ENCODE peak calls at places on chromosomes 11 and 22, in five cellular contexts. E is naive thymus-derived CD4-positive, alpha-beta T cell; D is cardiac muscle cell; Z is mucosa of gallbladder; P is fibroblast of the conjunctiva. M is an unnamed sample.

GRCh38 chr11:11149671-11150459 is 203.2 kb downstream of the CSNK2A3 start:
- DNase-seq in E (peak; percentile 87), D (no peak), Z (no peak), P (no peak), M (no peak)

GRCh38 chr22:27420186-27420816 is 381.3 kb downstream of the MN1 start:
- DNase-seq in E (no peak), D (no peak), Z (no peak), P (no peak), M (no peak)

GRCh38 chr22:27667121-27667843 is 134.3 kb downstream of the MN1 start:
- DNase-seq in E (no peak), D (peak; percentile 74), Z (no peak), P (no peak), M (no peak)

GRCh38 chr11:28505216-28505615 is 397.0 kb downstream of the METTL15 start:
- DNase-seq in E (no peak), D (no peak), Z (no peak), P (no peak), M (no peak)

GRCh38 chr11:93476796-93477195 is 66.4 kb downstream of the SMCO4 start:
- DNase-seq in E (no peak), D (no peak), Z (no peak), P (peak; percentile 20), M (no peak)

GRCh38 chr11:46055371-46055770 is 65.9 kb downstream of the PHF21A start:
- DNase-seq in E (no peak), D (no peak), Z (no peak), P (no peak), M (no peak)

GRCh38 chr22:40332319-40332781 is 13.9 kb upstream of the ADSL start:
- DNase-seq in E (peak; percentile 65), D (no peak), Z (no peak), P (no peak), M (no peak)

GRCh38 chr11:120127236-120127635 is 10.7 kb downstream of the TRIM29 start:
- DNase-seq in E (no peak), D (no peak), Z (no peak), P (no peak), M (no peak)

GRCh38 chr11:94131363-94132115 is 2.9 kb downstream of the PANX1 start:
- DNase-seq in E (no peak), D (no peak), Z (no peak), P (no peak), M (no peak)

GRCh38 chr11:9566561-9567063 is 6.9 kb upstream of the WEE1 start:
- DNase-seq in E (no peak), D (peak; percentile 78), Z (no peak), P (no peak), M (no peak)

GRCh38 chr11:65108469-65109123 is 3.1 kb upstream of the TM7SF2 start:
- DNase-seq in E (no peak), D (no peak), Z (no peak), P (no peak), M (no peak)

GRCh38 chr22:44224166-44224565 is 43.4 kb downstream of the PARVG start:
- DNase-seq in E (no peak), D (no peak), Z (no peak), P (no peak), M (no peak)

GRCh38 chr11:74257934-74258553 is 53.4 kb downstream of the P4HA3 start:
- DNase-seq in E (no peak), D (peak; percentile 13), Z (peak; percentile 65), P (peak; percentile 32), M (peak; percentile 54)